ENCODE peak calls at places on chromosomes 13 and 19, in four cellular contexts. L is fibroblast of lung, K is sciatic nerve, C is colonic mucosa. I is an unnamed sample.

GRCh38 chr13:112652512-112653458 is 37.1 kb upstream of the ATP11A start:
- DNase-seq in C (no peak), K (no peak), L (no peak), I (no peak)

GRCh38 chr13:113169277-113170272 is 11.1 kb downstream of the PROZ start:
- DNase-seq in K (no peak), L (no peak), C (no peak), I (no peak)

GRCh38 chr13:37701306-37701705 is 102.7 kb upstream of the POSTN start:
- DNase-seq in C (no peak), L (peak; percentile 29), K (no peak), I (no peak)

GRCh38 chr19:47005873-47006272 is 13.8 kb upstream of the NPAS1 start:
- DNase-seq in L (no peak), K (no peak), C (no peak), I (peak; percentile 50)

GRCh38 chr13:39600766-39601165 is 2.2 kb downstream of the LHFPL6 start:
- DNase-seq in C (no peak), L (no peak), K (peak; percentile 68), I (no peak)

GRCh38 chr19:18274776-18275356 is 614 bp upstream of the IQCN start:
- DNase-seq in C (peak; percentile 92), K (peak; percentile 90), L (peak; percentile 86), I (peak; percentile 91)

GRCh38 chr13:90890435-90890834 is 457.1 kb upstream of the MIR17HG start:
- DNase-seq in L (no peak), C (no peak), K (no peak), I (no peak)

GRCh38 chr19:5456130-5456835 is 1.1 kb downstream of the ZNRF4 start:
- DNase-seq in K (no peak), C (no peak), L (no peak), I (no peak)

GRCh38 chr13:112928958-112929777 is 39.8 kb upstream of the MCF2L start:
- DNase-seq in L (peak; percentile 27), K (no peak), C (peak; percentile 70), I (peak; percentile 87)

GRCh38 chr13:27712421-27712820 is 79.9 kb upstream of the GSX1 start:
- DNase-seq in K (no peak), C (no peak), L (no peak), I (no peak)

GRCh38 chr19:50933640-50934039 is 19.2 kb downstream of the KLK5 start:
- DNase-seq in L (peak; percentile 17), K (no peak), C (no peak), I (no peak)

GRCh38 chr13:44921931-44922758 is 67.1 kb downstream of the NUFIP1 start:
- DNase-seq in K (no peak), C (peak; percentile 67), L (peak; percentile 99), I (no peak)

GRCh38 chr19:17260842-17261325 is 3.7 kb downstream of the USHBP1 start:
- DNase-seq in K (peak; percentile 88), L (peak; percentile 50), C (peak; percentile 89), I (peak; percentile 82)

GRCh38 chr19:7257148-7258041 is 36.8 kb downstream of the INSR start:
- DNase-seq in C (peak; percentile 55), K (no peak), L (peak; percentile 85), I (peak; percentile 89)

GRCh38 chr19:3969435-3970312 is 1.2 kb downstream of the DAPK3 start:
- DNase-seq in K (no peak), L (peak; percentile 91), C (no peak), I (no peak)

GRCh38 chr19:2113436-2114211 is 16.9 kb downstream of the IZUMO4 start:
- DNase-seq in C (no peak), L (peak; percentile 48), K (no peak), I (no peak)

GRCh38 chr13:109804654-109805053 is 18.3 kb upstream of the IRS2 start:
- DNase-seq in C (no peak), L (no peak), K (no peak), I (no peak)

GRCh38 chr13:68608147-68608546 is 1378.0 kb upstream of the PCDH9 start:
- DNase-seq in C (no peak), K (no peak), L (peak; percentile 12), I (no peak)

GRCh38 chr13:66492479-66492878 is 737.7 kb downstream of the PCDH9 start:
- DNase-seq in C (no peak), L (peak; percentile 6), K (no peak), I (no peak)